ENCODE peak calls at places on chromosomes 4 and X, in six cellular contexts. Y, R, X, O, E and F are unnamed samples.

GRCh38 chr4:159444668-159445067 is 341.8 kb downstream of the RAPGEF2 start:
- DNase-seq in E (no peak), O (no peak), Y (no peak), X (no peak), R (peak), F (no peak)

GRCh38 chrX:22585831-22586230 is 313.1 kb downstream of the CBLL2 start:
- DNase-seq in Y (no peak), R (no peak), E (no peak), X (no peak), O (no peak), F (no peak)

GRCh38 chr4:39083164-39083563 is 21.1 kb downstream of the KLHL5 start:
- DNase-seq in E (no peak), R (peak), X (no peak), O (no peak), Y (no peak), F (no peak)

GRCh38 chr4:177546745-177547144 is 104.5 kb upstream of the AGA start:
- DNase-seq in Y (no peak), R (peak), E (no peak), X (no peak), O (no peak), F (no peak)

GRCh38 chr4:187010052-187010451 is 286.4 kb upstream of the FAT1 start:
- DNase-seq in R (no peak), E (no peak), O (no peak), X (no peak), Y (no peak), F (no peak)

GRCh38 chrX:37684426-37684825 is 1.2 kb upstream of the XK start:
- DNase-seq in O (no peak), R (no peak), X (no peak), Y (no peak), E (no peak), F (no peak)

GRCh38 chr4:19266566-19266965 is 985.1 kb upstream of the SLIT2 start:
- DNase-seq in Y (no peak), O (no peak), R (no peak), E (no peak), X (no peak), F (no peak)

GRCh38 chr4:127604949-127605709 is 27.6 kb upstream of the INTU start:
- DNase-seq in O (no peak), R (peak), Y (no peak), E (no peak), X (peak), F (no peak)

GRCh38 chr4:1233641-1234277 is 15.2 kb downstream of the CTBP1 start:
- DNase-seq in Y (no peak), R (no peak), E (no peak), O (no peak), X (no peak), F (no peak)

GRCh38 chrX:32524385-32524784 is 687.0 kb downstream of the DMD start:
- DNase-seq in R (no peak), O (no peak), E (no peak), Y (no peak), X (peak), F (no peak)

GRCh38 chrX:103503853-103504207 is 15.5 kb downstream of the RAB40A start:
- DNase-seq in Y (no peak), E (no peak), X (no peak), R (no peak), O (no peak), F (no peak)

GRCh38 chrX:152641256-152641875 is 3.7 kb downstream of the GABRQ start:
- DNase-seq in X (no peak), E (no peak), R (no peak), O (no peak), Y (no peak), F (no peak)

GRCh38 chr4:79198886-79199591 is 126.8 kb downstream of the NAA11 start:
- DNase-seq in Y (peak), R (no peak), O (no peak), X (peak), E (no peak), F (no peak)

GRCh38 chr4:38177792-38178665 is 217.8 kb downstream of the PTTG2 start:
- DNase-seq in O (no peak), R (no peak), E (peak), Y (no peak), X (no peak), F (no peak)

GRCh38 chr4:41877020-41877796 is 58.0 kb upstream of the TMEM33 start:
- DNase-seq in Y (no peak), X (no peak), O (no peak), E (no peak), R (no peak), F (no peak)

GRCh38 chr4:76950052-76950845 is 697 bp downstream of the SEPTIN11 start:
- DNase-seq in R (peak), E (peak), X (peak), Y (no peak), O (peak), F (peak)

GRCh38 chr4:140730108-140730507 is 26.1 kb downstream of the TBC1D9 start:
- DNase-seq in E (no peak), R (no peak), Y (no peak), X (no peak), O (no peak), F (no peak)

GRCh38 chr4:13849778-13850177 is 222.3 kb upstream of the BOD1L1 start:
- DNase-seq in E (no peak), R (no peak), Y (no peak), X (no peak), O (no peak), F (no peak)

GRCh38 chr4:8740666-8741395 is 130.8 kb downstream of the HMX1 start:
- DNase-seq in X (no peak), R (no peak), Y (no peak), E (no peak), O (no peak), F (no peak)

GRCh38 chrX:104113237-104113965 is 1.1 kb downstream of the ZCCHC18 start:
- DNase-seq in Y (peak), E (peak), R (peak), X (peak), O (peak), F (no peak)

GRCh38 chr4:134470544-134470943 is 269.0 kb upstream of the PABPC4L start:
- DNase-seq in E (no peak), Y (no peak), O (no peak), R (peak), X (peak), F (no peak)

GRCh38 chr4:2256781-2257191 is 5.1 kb downstream of the MXD4 start:
- DNase-seq in Y (no peak), O (no peak), R (no peak), E (no peak), X (no peak), F (no peak)

GRCh38 chrX:20471483-20471882 is 204.8 kb upstream of the RPS6KA3 start:
- DNase-seq in X (no peak), R (no peak), E (no peak), Y (no peak), O (no peak), F (no peak)

GRCh38 chrX:13341491-13342101 is 21.7 kb upstream of the ATXN3L start:
- DNase-seq in X (no peak), Y (no peak), O (no peak), E (no peak), R (peak), F (no peak)

GRCh38 chr4:38086515-38087226 is 126.5 kb downstream of the PTTG2 start:
- DNase-seq in X (no peak), E (no peak), Y (no peak), R (no peak), O (no peak), F (no peak)

GRCh38 chrX:136028383-136028984 is 43.2 kb downstream of the SLC9A6 start:
- DNase-seq in Y (peak), E (no peak), X (peak), O (no peak), R (peak), F (no peak)